ENCODE peak calls at places on chromosome 4, in five cellular contexts. One of them, this sample, is unnamed.

GRCh38 chr4:67103001-67103737 is 442.1 kb downstream of the CENPC start:
- DNase-seq in fibroblast of lung: no peak
- DNase-seq in mucosa of descending colon: no peak
- DNase-seq in pancreas: no peak
- DNase-seq in left ventricle myocardium inferior: no peak
- DNase-seq in this sample: no peak

GRCh38 chr4:184448828-184449227 is 25.5 kb downstream of the IRF2 start:
- DNase-seq in fibroblast of lung: peak; percentile 83
- DNase-seq in mucosa of descending colon: no peak
- DNase-seq in pancreas: no peak
- DNase-seq in left ventricle myocardium inferior: peak; percentile 52
- DNase-seq in this sample: no peak

GRCh38 chr4:54315561-54315960 is 86.5 kb downstream of the PDGFRA start:
- DNase-seq in fibroblast of lung: no peak
- DNase-seq in mucosa of descending colon: no peak
- DNase-seq in pancreas: no peak
- DNase-seq in left ventricle myocardium inferior: no peak
- DNase-seq in this sample: no peak

GRCh38 chr4:26459054-26459755 is 31.1 kb downstream of the CCKAR start:
- DNase-seq in fibroblast of lung: peak; percentile 86
- DNase-seq in mucosa of descending colon: no peak
- DNase-seq in pancreas: peak; percentile 17
- DNase-seq in left ventricle myocardium inferior: no peak
- DNase-seq in this sample: no peak

GRCh38 chr4:20433101-20433705 is 181.5 kb downstream of the SLIT2 start:
- DNase-seq in fibroblast of lung: no peak
- DNase-seq in mucosa of descending colon: no peak
- DNase-seq in pancreas: no peak
- DNase-seq in left ventricle myocardium inferior: no peak
- DNase-seq in this sample: no peak

GRCh38 chr4:189299706-189300105 is 641.0 kb upstream of the FRG1 start:
- DNase-seq in fibroblast of lung: no peak
- DNase-seq in mucosa of descending colon: no peak
- DNase-seq in pancreas: no peak
- DNase-seq in left ventricle myocardium inferior: no peak
- DNase-seq in this sample: no peak

GRCh38 chr4:30094866-30095265 is 625.3 kb upstream of the PCDH7 start:
- DNase-seq in fibroblast of lung: peak; percentile 44
- DNase-seq in mucosa of descending colon: no peak
- DNase-seq in pancreas: no peak
- DNase-seq in left ventricle myocardium inferior: no peak
- DNase-seq in this sample: no peak

GRCh38 chr4:164871673-164872072 is 5.3 kb upstream of the APELA start:
- DNase-seq in fibroblast of lung: no peak
- DNase-seq in mucosa of descending colon: no peak
- DNase-seq in pancreas: no peak
- DNase-seq in left ventricle myocardium inferior: no peak
- DNase-seq in this sample: no peak

GRCh38 chr4:83010111-83010521 is 507 bp downstream of the LIN54 start:
- DNase-seq in fibroblast of lung: peak; percentile 39
- DNase-seq in mucosa of descending colon: no peak
- DNase-seq in pancreas: no peak
- DNase-seq in left ventricle myocardium inferior: no peak
- DNase-seq in this sample: no peak

GRCh38 chr4:8318509-8318908 is 49.0 kb downstream of the HTRA3 start:
- DNase-seq in fibroblast of lung: no peak
- DNase-seq in mucosa of descending colon: no peak
- DNase-seq in pancreas: no peak
- DNase-seq in left ventricle myocardium inferior: no peak
- DNase-seq in this sample: no peak

GRCh38 chr4:15703439-15703838 is 574 bp downstream of the BST1 start:
- DNase-seq in fibroblast of lung: no peak
- DNase-seq in mucosa of descending colon: no peak
- DNase-seq in pancreas: no peak
- DNase-seq in left ventricle myocardium inferior: no peak
- DNase-seq in this sample: no peak
- H3K4me1 ChIP-seq in fibroblast of lung: peaks cover 2% of the 10 kb centered on the region
- H3K4me1 ChIP-seq in mucosa of descending colon: no peaks in the 10 kb centered on the region
- H3K4me1 ChIP-seq in pancreas: no peaks in the 10 kb centered on the region
- H3K4me1 ChIP-seq in left ventricle myocardium inferior: peaks cover 22% of the 10 kb centered on the region
- H3K4me1 ChIP-seq in this sample: no peaks in the 10 kb centered on the region

GRCh38 chr4:139015269-139015947 is at the start of gene NOCT:
- DNase-seq in fibroblast of lung: peak; percentile 87
- DNase-seq in mucosa of descending colon: peak; percentile 94
- DNase-seq in pancreas: peak; percentile 91
- DNase-seq in left ventricle myocardium inferior: peak; percentile 86
- DNase-seq in this sample: peak; percentile 89
- TF ChIP-seq CTCF in fibroblast of lung: peak; percentile 7
- TF ChIP-seq CTCF in mucosa of descending colon: peak; percentile 17
- TF ChIP-seq CTCF in pancreas: no peak
- TF ChIP-seq CTCF in left ventricle myocardium inferior: peak; percentile 43
- TF ChIP-seq CTCF in this sample: peak; percentile 60

GRCh38 chr4:40622913-40623312 is 6.8 kb downstream of the RBM47 start:
- DNase-seq in fibroblast of lung: no peak
- DNase-seq in mucosa of descending colon: no peak
- DNase-seq in pancreas: peak; percentile 45
- DNase-seq in left ventricle myocardium inferior: no peak
- DNase-seq in this sample: peak; percentile 70
- H3K4me3 ChIP-seq in fibroblast of lung: no peak overlapping the region
- H3K4me3 ChIP-seq in mucosa of descending colon: no peak overlapping the region
- H3K4me3 ChIP-seq in pancreas: no peak overlapping the region
- H3K4me3 ChIP-seq in left ventricle myocardium inferior: no peak overlapping the region
- H3K4me3 ChIP-seq in this sample: no peak overlapping the region

GRCh38 chr4:160117686-160118085 is 1014.8 kb downstream of the RAPGEF2 start:
- DNase-seq in fibroblast of lung: no peak
- DNase-seq in mucosa of descending colon: no peak
- DNase-seq in pancreas: no peak
- DNase-seq in left ventricle myocardium inferior: no peak
- DNase-seq in this sample: no peak
- H3K4me1 ChIP-seq in fibroblast of lung: no peaks in the 10 kb centered on the region
- H3K4me1 ChIP-seq in mucosa of descending colon: no peaks in the 10 kb centered on the region
- H3K4me1 ChIP-seq in pancreas: no peaks in the 10 kb centered on the region
- H3K4me1 ChIP-seq in left ventricle myocardium inferior: no peaks in the 10 kb centered on the region
- H3K4me1 ChIP-seq in this sample: no peaks in the 10 kb centered on the region

DNA sequence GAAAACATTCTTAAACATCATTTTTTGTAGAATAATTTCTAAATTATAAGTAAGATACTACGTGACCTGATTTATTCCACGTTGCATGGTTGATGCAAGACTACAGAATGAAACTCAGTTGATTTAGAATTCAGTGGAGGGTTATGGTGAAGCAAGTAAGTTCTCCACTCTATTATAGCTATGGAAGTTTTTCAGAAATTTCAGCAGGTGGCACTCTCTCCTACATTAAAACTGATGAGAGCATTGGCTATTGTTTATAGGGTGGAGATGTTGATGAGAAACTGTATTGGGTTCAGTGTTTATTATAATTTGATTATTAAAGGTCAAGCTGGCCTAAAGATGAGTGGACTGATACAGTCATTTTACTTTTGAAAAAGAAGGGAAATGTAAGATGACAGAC is 88.0 kb downstream of the FNIP2 start:
- DNase-seq in fibroblast of lung: peak; percentile 77
- DNase-seq in mucosa of descending colon: no peak
- DNase-seq in pancreas: no peak
- DNase-seq in left ventricle myocardium inferior: no peak
- DNase-seq in this sample: no peak
- TF ChIP-seq CTCF in fibroblast of lung: peak; percentile 57
- TF ChIP-seq CTCF in mucosa of descending colon: peak; percentile 10
- TF ChIP-seq CTCF in pancreas: no peak
- TF ChIP-seq CTCF in left ventricle myocardium inferior: peak; percentile 67
- TF ChIP-seq CTCF in this sample: peak; percentile 65

This sample was measured in prostate gland.